ENCODE peak calls at places on chromosomes 1 and 21, in eight cellular contexts. A is foreskin fibroblast, F is fibroblast of pulmonary artery, L is progenitor cell of endocrine pancreas, G is lower leg skin, J is GM13976, C is HCT116, D is astrocyte of the spinal cord. B is an unnamed sample.
A peak's percentile ranks its signal among the peaks of the same experiment; 100 is the strongest.

GRCh38 chr1:77170687-77171086 is 48.5 kb downstream of the PIGK start:
- DNase-seq in L (no peak), F (peak; percentile 53), D (peak; percentile 70), J (no peak), C (no peak), A (peak; percentile 64), G (no peak), B (no peak)

GRCh38 chr1:108107658-108108057 is 92.5 kb downstream of the SLC25A24 start:
- DNase-seq in C (no peak), J (no peak), D (peak; percentile 38), A (peak; percentile 56), F (peak; percentile 46), G (no peak), L (no peak), B (no peak)

GRCh38 chr21:33644383-33645074 is 2.2 kb downstream of the ITSN1 start:
- DNase-seq in F (peak; percentile 92), D (peak; percentile 63), J (no peak), C (no peak), G (no peak), L (no peak), A (peak; percentile 62), B (no peak)

GRCh38 chr1:94820918-94821317 is 761 bp downstream of the SLC44A3 start:
- DNase-seq in L (no peak), J (no peak), C (no peak), F (no peak), G (no peak), D (no peak), A (no peak), B (no peak)

GRCh38 chr1:211326528-211327340 is at the start of gene TRAF5:
- DNase-seq in G (peak; percentile 90), J (peak; percentile 78), C (no peak), A (peak; percentile 32), F (peak; percentile 59), L (peak; percentile 35), D (peak; percentile 39), B (peak; percentile 57)

GRCh38 chr1:63721531-63722189 is 52.2 kb upstream of the ROR1 start:
- DNase-seq in L (no peak), A (no peak), G (no peak), C (no peak), F (peak; percentile 30), J (no peak), D (no peak), B (no peak)

GRCh38 chr1:15974855-15975254 is 1.0 kb downstream of the ZBTB17 start:
- DNase-seq in L (no peak), A (no peak), D (no peak), J (peak; percentile 64), C (no peak), F (no peak), G (no peak), B (no peak)

GRCh38 chr1:182684128-182684828 is at the start of gene RGS8:
- DNase-seq in F (no peak), C (no peak), J (no peak), D (no peak), G (no peak), L (no peak), A (no peak), B (no peak)

GRCh38 chr1:17232759-17233661 is 15.9 kb upstream of the PADI3 start:
- DNase-seq in F (peak; percentile 45), D (peak; percentile 94), G (no peak), J (no peak), C (peak; percentile 77), A (peak; percentile 87), L (no peak), B (no peak)

GRCh38 chr1:155729031-155729898 is 40.4 kb downstream of the DAP3 start:
- DNase-seq in L (peak; percentile 24), D (peak; percentile 64), G (peak; percentile 70), C (peak; percentile 38), J (peak; percentile 35), F (peak; percentile 85), A (peak; percentile 52), B (peak; percentile 57)

GRCh38 chr1:111736548-111737215 is 2.5 kb downstream of the INKA2 start:
- DNase-seq in L (no peak), D (no peak), A (peak; percentile 34), F (peak; percentile 54), J (no peak), G (peak; percentile 88), C (no peak), B (no peak)

GRCh38 chr1:111895456-111895855 is 94.0 kb downstream of the KCND3 start:
- DNase-seq in L (no peak), J (no peak), C (no peak), A (peak; percentile 4), F (no peak), D (no peak), G (no peak), B (no peak)

GRCh38 chr1:211632808-211633522 is 42.5 kb downstream of the NEK2 start:
- DNase-seq in G (no peak), J (no peak), F (peak; percentile 75), C (no peak), D (peak; percentile 93), L (no peak), A (no peak), B (no peak)

GRCh38 chr21:28069446-28069845 is 923.2 kb downstream of the LTN1 start:
- DNase-seq in C (no peak), D (peak; percentile 56), G (no peak), A (peak; percentile 35), L (no peak), J (no peak), F (peak; percentile 78), B (no peak)

GRCh38 chr1:59328353-59328752 is 31.5 kb downstream of the FGGY start:
- DNase-seq in L (no peak), C (no peak), G (no peak), F (no peak), D (no peak), A (no peak), J (no peak), B (no peak)

GRCh38 chr21:36542312-36543101 is 62.6 kb upstream of the CLDN14 start:
- DNase-seq in J (peak; percentile 82), G (peak; percentile 66), A (no peak), C (no peak), D (no peak), L (no peak), F (peak; percentile 9), B (no peak)

GRCh38 chr1:1020000-1020404 is at the start of gene AGRN:
- DNase-seq in C (no peak), J (peak; percentile 79), D (no peak), L (peak; percentile 53), F (no peak), A (no peak), G (no peak), B (peak; percentile 30)

GRCh38 chr1:51115714-51116404 is 13.8 kb downstream of the C1orf185 start:
- DNase-seq in A (no peak), D (no peak), J (no peak), G (no peak), L (no peak), C (no peak), F (no peak), B (no peak)

GRCh38 chr21:30057108-30057507 is 109.5 kb downstream of the CLDN17 start:
- DNase-seq in G (no peak), F (no peak), J (no peak), C (no peak), L (no peak), D (no peak), A (no peak), B (no peak)

GRCh38 chr1:65330822-65331221 is 21.5 kb downstream of the DNAJC6 start:
- DNase-seq in C (no peak), J (no peak), G (no peak), L (no peak), F (no peak), D (no peak), A (no peak), B (no peak)

GRCh38 chr1:84300991-84301758 is at the start of gene SAMD13:
- DNase-seq in F (peak; percentile 86), J (peak; percentile 32), A (peak; percentile 63), L (no peak), C (peak; percentile 79), D (peak; percentile 78), G (peak; percentile 90), B (no peak)

GRCh38 chr1:20484526-20485462 is 1.2 kb downstream of the CAMK2N1 start:
- DNase-seq in G (no peak), D (no peak), J (no peak), F (peak; percentile 26), L (peak; percentile 27), C (no peak), A (no peak), B (peak; percentile 35)

GRCh38 chr21:45698493-45698947 is 55.0 kb downstream of the PCBP3 start:
- DNase-seq in D (peak; percentile 96), F (peak; percentile 98), A (peak; percentile 95), J (no peak), G (no peak), C (no peak), L (no peak), B (no peak)

GRCh38 chr1:150695561-150695960 is 1.4 kb downstream of the GOLPH3L start:
- DNase-seq in G (no peak), L (no peak), C (no peak), D (no peak), J (no peak), F (peak; percentile 9), A (no peak), B (no peak)

GRCh38 chr1:150692720-150693119 is 4.2 kb downstream of the GOLPH3L start:
- DNase-seq in L (no peak), D (no peak), G (no peak), J (no peak), C (no peak), F (peak; percentile 31), A (no peak), B (no peak)

GRCh38 chr1:150696151-150696550 is 803 bp downstream of the GOLPH3L start:
- DNase-seq in G (no peak), L (no peak), F (no peak), A (no peak), C (no peak), J (no peak), D (no peak), B (no peak)

GRCh38 chr1:150696590-150696989 is 364 bp downstream of the GOLPH3L start:
- DNase-seq in A (no peak), L (no peak), F (no peak), C (no peak), J (no peak), D (no peak), G (no peak), B (no peak)

GRCh38 chr1:150696995-150697927 is at the start of gene GOLPH3L:
- DNase-seq in D (peak; percentile 99), A (peak; percentile 97), L (peak; percentile 82), C (peak; percentile 99), G (peak; percentile 97), F (peak; percentile 99), J (peak; percentile 81), B (peak; percentile 77)
- TF ChIP-seq CTCF in D (peak; percentile 10), A (no peak), L (no peak), C (no peak), G (no peak), F (peak; percentile 20), J (no peak), B (no peak)

GRCh38 chr1:106022312-106022902 is 1034.1 kb upstream of the PRMT6 start:
- DNase-seq in A (no peak), D (peak; percentile 24), L (no peak), C (no peak), G (no peak), F (peak; percentile 10), J (no peak), B (no peak)
- TF ChIP-seq CTCF in A (no peak), D (peak; percentile 27), L (peak; percentile 76), C (peak; percentile 40), G (no peak), F (peak; percentile 38), J (no peak), B (peak; percentile 78)

GRCh38 chr1:230772457-230773395 is 25.5 kb downstream of the CAPN9 start:
- DNase-seq in G (no peak), D (peak; percentile 26), C (no peak), J (no peak), F (peak; percentile 50), A (peak; percentile 40), L (no peak), B (no peak)
- TF ChIP-seq CTCF in G (no peak), D (peak; percentile 54), C (peak; percentile 42), J (no peak), F (peak; percentile 43), A (peak; percentile 68), L (peak; percentile 48), B (peak; percentile 49)

GRCh38 chr1:2546515-2547209 is 9.5 kb upstream of the TNFRSF14 start:
- DNase-seq in A (peak; percentile 86), L (peak; percentile 47), F (peak; percentile 43), J (peak; percentile 90), G (peak; percentile 97), D (peak; percentile 70), C (peak; percentile 85), B (peak; percentile 47)
- TF ChIP-seq CTCF in A (no peak), L (peak; percentile 36), F (no peak), J (no peak), G (no peak), D (no peak), C (no peak), B (peak; percentile 39)

B was measured in neural crest cell.